ENCODE peak calls at places on chromosomes 1 and 21, in six cellular contexts. F, I, J, K, D and C are unnamed samples.

GRCh38 chr21:45950740-45951515 is 30.6 kb upstream of the COL6A1 start:
- ATAC-seq in F (no peak), I (peak), J (no peak), K (peak), D (no peak), C (peak)

GRCh38 chr1:10773376-10773775 is 23.1 kb downstream of the CASZ1 start:
- ATAC-seq in F (no peak), I (no peak), J (no peak), K (no peak), D (no peak), C (no peak)

GRCh38 chr1:228147768-228148167 is 2.0 kb upstream of the GJC2 start:
- ATAC-seq in F (no peak), I (no peak), J (no peak), K (no peak), D (no peak), C (no peak)

GRCh38 chr1:6424000-6424565 is 493 bp upstream of the ESPN start:
- ATAC-seq in F (peak), I (peak), J (no peak), K (no peak), D (peak), C (no peak)

GRCh38 chr21:37348664-37349063 is 17.9 kb upstream of the DYRK1A start:
- ATAC-seq in F (no peak), I (no peak), J (no peak), K (no peak), D (no peak), C (no peak)

GRCh38 chr1:44511363-44511762 is 106.3 kb downstream of the RNF220 start:
- ATAC-seq in F (no peak), I (no peak), J (no peak), K (no peak), D (no peak), C (no peak)

GRCh38 chr1:223621312-223621734 is 44.2 kb downstream of the CAPN8 start:
- ATAC-seq in F (peak), I (no peak), J (peak), K (no peak), D (no peak), C (no peak)

GRCh38 chr1:156316909-156317308 is 17.8 kb upstream of the VHLL start:
- ATAC-seq in F (no peak), I (no peak), J (no peak), K (no peak), D (no peak), C (no peak)

DNA sequence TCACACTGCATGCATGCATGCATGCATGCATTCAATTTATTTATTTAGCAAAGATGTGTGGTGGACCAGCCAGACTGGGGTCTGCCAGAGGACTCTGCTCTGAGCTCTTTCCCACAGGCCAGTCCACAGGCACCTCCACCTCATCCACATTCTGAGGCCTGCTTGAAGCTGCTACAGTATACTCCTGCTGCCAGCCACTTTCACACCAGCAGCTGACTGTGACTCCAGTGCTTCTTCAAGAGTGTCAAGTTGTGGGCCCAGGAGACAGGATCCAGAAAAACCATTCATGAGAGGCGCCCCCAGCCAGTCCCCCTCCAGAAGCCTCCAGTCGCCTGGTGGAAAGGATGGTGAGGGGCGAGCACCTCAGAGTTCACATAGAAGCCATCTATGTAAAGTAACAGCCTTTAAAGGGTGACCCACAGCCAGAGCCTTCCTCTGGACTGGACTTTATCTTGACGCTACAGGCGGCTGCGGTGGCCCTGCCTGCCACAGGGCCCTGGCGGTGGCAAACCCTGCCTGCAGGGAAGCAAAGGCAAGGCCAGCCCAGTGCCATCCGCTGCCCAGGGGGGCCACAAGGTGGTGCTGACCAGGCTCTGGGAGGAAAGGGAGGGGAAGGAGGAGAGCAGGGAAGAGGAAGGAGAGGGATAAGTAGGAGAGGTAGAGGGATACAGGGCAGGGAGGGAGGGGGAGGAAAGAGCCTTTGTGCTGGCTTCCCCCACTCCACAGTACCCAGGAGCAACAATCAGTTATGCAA is 30.7 kb downstream of the SSBP3 start:
- ATAC-seq in F (peak), I (peak), J (no peak), K (no peak), D (peak), C (no peak)
- TF ChIP-seq CTCF in F (peak), I (no peak), J (no peak), K (no peak), D (peak), C (no peak)

DNA sequence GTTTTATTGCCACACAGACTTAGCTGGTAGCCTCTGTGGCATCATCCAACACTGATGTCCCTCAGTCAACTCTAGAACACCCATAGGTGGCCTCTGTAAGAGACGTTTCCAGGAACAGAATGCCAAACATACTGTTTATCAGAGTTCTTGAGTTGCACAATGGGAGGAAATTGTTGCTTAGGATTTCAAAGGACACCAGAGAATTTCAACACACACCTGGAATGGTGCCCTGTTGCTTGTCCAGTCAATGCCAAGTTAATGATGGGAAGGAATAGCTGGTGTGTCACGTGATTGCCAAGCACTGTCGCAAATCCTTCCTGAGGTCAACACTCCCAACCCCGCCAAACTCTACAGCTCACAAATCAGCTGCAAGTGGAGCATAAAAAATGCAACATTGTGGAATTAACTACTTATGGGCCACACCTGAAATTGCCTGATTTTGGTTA is 28.6 kb upstream of the DUSP23 start:
- ATAC-seq in F (no peak), I (peak), J (no peak), K (peak), D (no peak), C (peak)
- TF ChIP-seq EP300 in F (no peak), I (peak), J (no peak), K (peak), D (no peak), C (no peak)

GRCh38 chr1:229432116-229432461 is 1.8 kb downstream of the ACTA1 start:
- ATAC-seq in F (no peak), I (no peak), J (no peak), K (no peak), D (no peak), C (no peak)
- H3K4me3 ChIP-seq in F (no peak), I (no peak), J (no peak), K (no peak), D (no peak), C (no peak)

GRCh38 chr1:168613038-168613451 is 36.6 kb downstream of the XCL1 start:
- ATAC-seq in F (no peak), I (no peak), J (no peak), K (no peak), D (no peak), C (no peak)

GRCh38 chr1:168607872-168608428 is 31.5 kb downstream of the XCL1 start:
- ATAC-seq in F (no peak), I (no peak), J (no peak), K (no peak), D (no peak), C (no peak)

GRCh38 chr1:168613689-168614655 is 37.6 kb downstream of the XCL1 start:
- ATAC-seq in F (peak), I (no peak), J (no peak), K (peak), D (peak), C (peak)

GRCh38 chr1:168609133-168609715 is 32.8 kb downstream of the XCL1 start:
- ATAC-seq in F (no peak), I (no peak), J (no peak), K (no peak), D (peak), C (peak)

DNA sequence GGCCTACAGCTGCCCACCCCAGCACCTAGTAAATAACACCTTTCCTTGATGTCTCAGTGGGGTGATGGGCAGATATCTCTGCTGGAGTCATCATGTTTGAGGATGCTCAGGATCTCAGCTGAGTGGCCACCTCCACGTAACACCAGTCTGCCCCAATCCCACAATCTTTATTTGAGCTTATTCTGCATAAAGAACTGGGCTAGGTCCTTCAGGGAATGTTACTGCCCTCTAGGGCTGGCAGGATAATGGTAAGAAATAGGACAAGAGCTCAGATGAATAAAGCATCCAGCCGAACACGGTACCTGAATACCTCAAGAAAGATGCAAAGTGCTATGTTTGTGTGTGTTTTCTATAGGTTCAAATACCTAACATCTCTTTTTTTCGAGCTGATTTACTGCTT is 33.7 kb downstream of the XCL1 start:
- ATAC-seq in F (no peak), I (peak), J (no peak), K (no peak), D (no peak), C (peak)
- TF ChIP-seq CTCF in F (peak), I (no peak), J (no peak), K (no peak), D (no peak), C (peak)

GRCh38 chr1:42340898-42341297 is 5.9 kb upstream of the FOXJ3 start:
- ATAC-seq in F (no peak), I (no peak), J (no peak), K (no peak), D (no peak), C (no peak)
- TF ChIP-seq EP300 in F (no peak), I (no peak), J (no peak), K (no peak), D (no peak), C (no peak)

GRCh38 chr1:103108525-103109150 is 316 bp upstream of the COL11A1 start:
- ATAC-seq in F (peak), I (peak), J (no peak), K (peak), D (no peak), C (peak)

GRCh38 chr1:103107696-103108524 is at the start of gene COL11A1:
- ATAC-seq in F (no peak), I (peak), J (no peak), K (peak), D (no peak), C (no peak)

GRCh38 chr1:103110701-103111100 is 2.4 kb upstream of the COL11A1 start:
- ATAC-seq in F (no peak), I (no peak), J (no peak), K (no peak), D (no peak), C (no peak)

GRCh38 chr1:103111926-103112325 is 3.6 kb upstream of the COL11A1 start:
- ATAC-seq in F (no peak), I (no peak), J (no peak), K (no peak), D (no peak), C (no peak)

DNA sequence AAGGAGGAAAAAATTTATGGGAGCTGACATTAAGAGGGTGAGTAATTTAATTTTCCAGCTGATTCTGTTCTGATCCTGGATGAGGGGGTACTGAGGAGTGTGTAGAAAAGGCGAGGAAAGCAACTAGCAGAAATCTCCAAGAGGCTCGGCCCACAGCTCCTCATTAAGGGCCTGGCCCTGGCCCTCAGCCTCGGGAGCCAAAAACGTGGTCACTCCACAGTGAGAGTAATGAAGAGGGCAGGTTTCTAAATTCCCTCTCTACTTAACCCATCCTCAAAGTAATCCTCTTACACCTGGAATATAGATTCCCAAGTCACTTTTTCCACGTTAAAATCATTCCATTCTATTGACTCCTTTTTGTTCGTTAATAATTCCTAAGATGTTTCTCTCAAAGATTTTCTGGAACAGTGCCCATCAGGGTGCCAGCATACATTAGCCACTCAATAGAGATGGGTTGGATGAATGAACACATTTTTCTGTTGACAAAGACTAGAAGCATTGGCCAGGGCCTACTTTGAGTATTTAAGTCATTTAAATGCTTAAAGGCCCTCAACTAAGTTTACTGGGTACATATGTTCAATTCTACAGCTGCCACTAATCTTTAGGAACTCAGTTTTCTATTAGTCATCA is 1.1 kb upstream of the COL11A1 start:
- ATAC-seq in F (no peak), I (no peak), J (no peak), K (no peak), D (no peak), C (no peak)
- H3K4me3 ChIP-seq in F (no peak), I (peak), J (no peak), K (no peak), D (no peak), C (no peak)

GRCh38 chr21:15826908-15827601 is 97.3 kb downstream of the USP25 start:
- ATAC-seq in F (no peak), I (no peak), J (no peak), K (no peak), D (no peak), C (no peak)

GRCh38 chr21:15825699-15826098 is 95.9 kb downstream of the USP25 start:
- ATAC-seq in F (no peak), I (no peak), J (no peak), K (no peak), D (no peak), C (no peak)

GRCh38 chr21:15831497-15831896 is 101.7 kb downstream of the USP25 start:
- ATAC-seq in F (no peak), I (no peak), J (no peak), K (no peak), D (no peak), C (no peak)

GRCh38 chr21:15823486-15824150 is 93.8 kb downstream of the USP25 start:
- ATAC-seq in F (no peak), I (no peak), J (no peak), K (no peak), D (no peak), C (no peak)

GRCh38 chr21:15826147-15826780 is 96.5 kb downstream of the USP25 start:
- ATAC-seq in F (peak), I (peak), J (peak), K (no peak), D (peak), C (no peak)
- TF ChIP-seq CTCF in F (peak), I (peak), J (peak), K (peak), D (peak), C (peak)